ENCODE peak calls at places on chromosome 10, in seven cellular contexts. N, H, B, J, X, U and O are unnamed samples.

GRCh38 chr10:131642966-131643365 is 257.8 kb upstream of the PPP2R2D start:
- DNase-seq in N (no peak), H (no peak), B (no peak), J (no peak), X (no peak), U (no peak), O (no peak)

GRCh38 chr10:90319188-90319914 is 538.5 kb downstream of the HTR7 start:
- DNase-seq in N (no peak), H (peak), B (no peak), J (no peak), X (no peak), U (no peak), O (no peak)

GRCh38 chr10:122114156-122114747 is 125.3 kb downstream of the TACC2 start:
- DNase-seq in N (peak), H (no peak), B (no peak), J (peak), X (peak), U (no peak), O (no peak)

GRCh38 chr10:57023626-57024025 is 662.6 kb upstream of the ZWINT start:
- DNase-seq in N (no peak), H (no peak), B (no peak), J (no peak), X (no peak), U (no peak), O (no peak)

GRCh38 chr10:15794569-15794968 is 65.7 kb downstream of the MINDY3 start:
- DNase-seq in N (no peak), H (no peak), B (no peak), J (no peak), X (no peak), U (no peak), O (no peak)

GRCh38 chr10:71981024-71981867 is 17.1 kb downstream of the CHST3 start:
- DNase-seq in N (peak), H (no peak), B (no peak), J (no peak), X (no peak), U (no peak), O (no peak)

GRCh38 chr10:60236869-60237524 is 152.7 kb downstream of the ANK3 start:
- DNase-seq in N (peak), H (no peak), B (peak), J (peak), X (peak), U (no peak), O (no peak)

GRCh38 chr10:5895804-5896203 is 5.8 kb downstream of the FBH1 start:
- DNase-seq in N (no peak), H (no peak), B (no peak), J (no peak), X (no peak), U (no peak), O (no peak)

GRCh38 chr10:21626457-21627161 is 92.6 kb downstream of the MLLT10 start:
- DNase-seq in N (no peak), H (no peak), B (no peak), J (no peak), X (no peak), U (no peak), O (no peak)

GRCh38 chr10:96377816-96378294 is 19.1 kb upstream of the OPALIN start:
- DNase-seq in N (no peak), H (no peak), B (no peak), J (peak), X (no peak), U (no peak), O (no peak)

GRCh38 chr10:71852335-71852937 is 1.4 kb upstream of the PSAP start:
- DNase-seq in N (peak), H (no peak), B (peak), J (peak), X (no peak), U (no peak), O (no peak)

GRCh38 chr10:61941202-61941651 is 39.7 kb downstream of the ARID5B start:
- DNase-seq in N (no peak), H (no peak), B (no peak), J (no peak), X (no peak), U (no peak), O (no peak)

GRCh38 chr10:104040862-104041789 is 44.6 kb downstream of the COL17A1 start:
- DNase-seq in N (no peak), H (no peak), B (no peak), J (no peak), X (no peak), U (no peak), O (no peak)

GRCh38 chr10:102502337-102503151 is at the start of gene ACTR1A:
- DNase-seq in N (peak), H (peak), B (peak), J (peak), X (peak), U (peak), O (peak)

GRCh38 chr10:102501201-102502028 is 1.1 kb downstream of the ACTR1A start:
- DNase-seq in N (peak), H (no peak), B (no peak), J (no peak), X (no peak), U (no peak), O (no peak)

GRCh38 chr10:102502029-102502336 is 529 bp downstream of the ACTR1A start:
- DNase-seq in N (peak), H (peak), B (peak), J (peak), X (peak), U (peak), O (peak)

GRCh38 chr10:102503264-102504178 is at the start of gene SUFU:
- DNase-seq in N (peak), H (peak), B (peak), J (peak), X (peak), U (peak), O (peak)

DNA sequence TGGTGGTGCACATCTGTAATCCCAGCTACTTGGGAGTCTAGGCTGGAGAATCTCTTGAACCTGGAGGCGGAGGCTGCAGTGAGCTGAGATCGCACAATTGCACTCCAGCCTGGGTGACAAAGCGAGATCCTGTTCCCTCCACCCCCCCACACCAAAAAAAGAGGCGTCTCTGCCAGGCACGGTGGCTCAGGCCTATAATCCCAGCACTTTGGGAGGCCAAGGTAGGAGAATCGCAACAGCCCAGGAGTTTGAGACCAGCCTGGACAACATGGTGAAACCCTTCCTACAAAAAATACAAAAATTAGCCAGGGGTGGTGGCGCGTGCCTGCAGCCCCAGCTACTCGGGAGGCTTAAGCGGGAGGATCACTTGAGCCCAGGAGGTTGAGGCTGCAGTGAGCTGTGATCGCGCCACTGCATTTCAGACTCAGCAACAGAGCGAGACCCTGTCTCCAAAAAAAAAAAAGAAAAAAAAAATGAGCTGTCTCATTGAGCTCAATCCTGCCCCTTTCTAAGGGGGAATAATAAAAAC is 1.8 kb downstream of the ACTR1A start:
- DNase-seq in N (no peak), H (no peak), B (no peak), J (no peak), X (no peak), U (no peak), O (no peak)
- H3K4me3 ChIP-seq in N (no peak), H (peak), B (peak), J (peak), X (peak), U (no peak), O (peak)

DNA sequence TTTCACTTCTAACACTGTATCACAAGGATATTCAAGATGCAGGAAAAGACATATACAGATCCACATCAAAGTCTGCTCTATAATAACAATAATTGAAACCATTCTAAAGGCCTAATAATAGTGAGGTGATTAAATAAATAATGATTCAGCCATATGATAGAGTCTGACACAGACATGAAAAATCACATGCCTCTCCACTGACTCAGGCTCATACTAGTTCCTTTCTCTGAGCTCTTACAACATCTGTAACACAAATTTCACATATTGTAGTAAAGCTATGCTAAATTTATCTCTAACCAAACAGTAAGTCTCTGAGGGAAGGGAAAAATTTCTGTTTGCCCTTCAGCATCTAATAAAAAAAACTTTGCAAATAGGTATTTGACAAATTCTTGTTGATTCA is 54.1 kb downstream of the CUBN start:
- DNase-seq in N (peak), H (no peak), B (no peak), J (no peak), X (no peak), U (no peak), O (no peak)
- H3K27ac ChIP-seq in N (peak), H (peak), B (peak), J (peak), X (peak), U (peak), O (peak)

GRCh38 chr10:123516291-123516690 is 149.9 kb upstream of the GPR26 start:
- DNase-seq in N (no peak), H (no peak), B (no peak), J (no peak), X (no peak), U (no peak), O (no peak)
- TF ChIP-seq CTCF in N (no peak), H (no peak), B (no peak), J (no peak), X (no peak), U (no peak), O (no peak)

GRCh38 chr10:116612107-116612506 is 8.6 kb upstream of the PNLIPRP2 start:
- DNase-seq in N (no peak), H (no peak), B (no peak), J (no peak), X (no peak), U (no peak), O (no peak)
- H3K4me3 ChIP-seq in N (no peak), H (no peak), B (no peak), J (no peak), X (no peak), U (no peak), O (no peak)

GRCh38 chr10:12700557-12700874 is 301.0 kb downstream of the CCDC3 start:
- DNase-seq in N (no peak), H (no peak), B (no peak), J (no peak), X (no peak), U (no peak), O (no peak)
- H3K27ac ChIP-seq in N (no peak), H (no peak), B (no peak), J (no peak), X (no peak), U (peak), O (no peak)

GRCh38 chr10:66455304-66455703 is 470.5 kb upstream of the LRRTM3 start:
- DNase-seq in N (no peak), H (no peak), B (no peak), J (no peak), X (no peak), U (no peak), O (no peak)
- TF ChIP-seq CTCF in N (no peak), H (no peak), B (no peak), J (no peak), X (no peak), U (no peak), O (no peak)

GRCh38 chr10:123143162-123143824 is 4.6 kb upstream of the HMX2 start:
- DNase-seq in N (no peak), H (no peak), B (no peak), J (no peak), X (no peak), U (no peak), O (no peak)

GRCh38 chr10:123141791-123142700 is 5.9 kb upstream of the HMX2 start:
- DNase-seq in N (no peak), H (no peak), B (no peak), J (no peak), X (no peak), U (no peak), O (no peak)

GRCh38 chr10:123143825-123144168 is 4.1 kb upstream of the HMX2 start:
- DNase-seq in N (no peak), H (no peak), B (no peak), J (no peak), X (no peak), U (no peak), O (no peak)

GRCh38 chr10:123140983-123141390 is 5.2 kb downstream of the HMX3 start:
- DNase-seq in N (no peak), H (no peak), B (no peak), J (no peak), X (no peak), U (no peak), O (no peak)

DNA sequence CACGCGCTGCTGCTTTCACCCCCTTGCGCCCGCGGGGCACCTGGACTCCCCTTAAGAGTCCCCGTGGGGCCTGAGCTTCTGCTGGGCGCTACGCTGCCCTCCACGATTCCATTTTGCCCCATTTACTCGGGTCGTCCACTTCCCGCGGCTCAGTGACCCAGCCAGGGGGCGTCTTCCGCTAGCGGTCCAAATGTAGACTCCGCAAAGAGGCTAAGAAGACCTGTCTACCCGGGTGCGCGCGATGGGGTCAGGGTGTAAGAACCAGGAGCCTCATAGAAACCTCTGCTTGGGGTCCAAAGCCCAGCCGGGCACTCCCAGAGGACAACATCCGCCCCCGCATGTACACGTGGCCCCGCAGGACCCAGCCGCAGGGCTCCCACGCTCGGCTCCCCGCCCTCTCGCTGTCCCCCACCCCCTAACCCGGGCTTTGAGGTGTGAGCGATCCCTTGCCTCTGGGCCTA is 5.2 kb upstream of the HMX2 start:
- DNase-seq in N (no peak), H (no peak), B (peak), J (no peak), X (no peak), U (no peak), O (no peak)
- H3K4me3 ChIP-seq in N (no peak), H (no peak), B (no peak), J (no peak), X (no peak), U (no peak), O (no peak)

DNA sequence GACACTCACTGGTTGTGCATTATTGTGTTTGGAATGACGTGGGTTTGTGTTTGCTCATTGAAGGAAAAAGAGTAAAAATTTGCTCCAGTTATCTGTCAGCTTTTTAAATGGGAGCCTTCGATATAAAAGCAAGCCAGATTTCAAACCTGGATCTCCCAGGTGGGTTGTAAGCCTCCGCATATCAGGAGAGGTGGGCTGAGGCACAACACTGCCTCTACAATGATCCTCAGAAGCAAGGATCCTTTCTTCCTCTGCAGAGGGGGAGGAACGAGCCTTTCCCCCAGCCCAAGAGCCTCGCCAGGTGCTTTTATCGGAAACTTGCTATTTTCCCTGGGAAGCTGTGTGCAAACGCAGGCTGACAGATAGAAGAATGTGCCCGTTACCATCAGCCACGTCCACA is 331.0 kb upstream of the MGMT start:
- DNase-seq in N (no peak), H (no peak), B (no peak), J (no peak), X (no peak), U (no peak), O (no peak)
- H3K27ac ChIP-seq in N (no peak), H (no peak), B (no peak), J (no peak), X (no peak), U (no peak), O (no peak)